ENCODE peak calls at places on chromosomes 11 and 22, in seven cellular contexts. D is stimulated activated CD8-positive, alpha-beta memory T cell treated with anti-CD3 and anti-CD28 coated beads, Interleukin-4, amount 100 ng/mL, for 24 hours; U is myocyte; L is activated CD4-positive, alpha-beta T cell treated with anti-CD3 and anti-CD28 coated beads, Interleukin-2, amount 50 U/mL, for 1 hour; G is effector memory CD4-positive, alpha-beta T cell; E is amniotic stem cell; J is stimulated activated CD4-positive, alpha-beta T cell treated with anti-CD3 and anti-CD28 coated beads, Interleukin-4, amount 100 ng/mL, for 1 hour. F is an unnamed sample.

GRCh38 chr11:100576044-100577021 is 110.8 kb upstream of the ARHGAP42 start:
- DNase-seq in U (peak), L (no peak), E (peak), G (no peak), J (no peak), D (no peak), F (peak)

GRCh38 chr11:72724851-72725730 is 27.1 kb downstream of the ARAP1 start:
- DNase-seq in D (peak), G (peak), J (peak), L (peak), U (peak), E (peak), F (peak)

GRCh38 chr11:46382644-46383403 is 1.4 kb downstream of the MDK start:
- DNase-seq in D (no peak), L (no peak), G (no peak), E (no peak), U (no peak), J (no peak), F (peak)

GRCh38 chr11:18065572-18065971 is 19.5 kb upstream of the TPH1 start:
- DNase-seq in L (no peak), E (no peak), G (no peak), D (no peak), U (no peak), J (no peak), F (peak)

GRCh38 chr11:72338266-72338665 is 94.3 kb upstream of the PHOX2A start:
- DNase-seq in D (no peak), E (no peak), G (no peak), J (no peak), L (no peak), U (no peak), F (no peak)

GRCh38 chr11:72235351-72236057 is 8.5 kb downstream of the PHOX2A start:
- DNase-seq in J (no peak), G (no peak), U (no peak), E (no peak), L (no peak), D (no peak), F (no peak)

GRCh38 chr11:126186031-126186698 is 25.3 kb downstream of the RPUSD4 start:
- DNase-seq in U (peak), G (no peak), E (no peak), D (no peak), J (no peak), L (no peak), F (no peak)

GRCh38 chr11:18375941-18376340 is 18.4 kb upstream of the LDHA start:
- DNase-seq in L (no peak), U (no peak), E (no peak), G (no peak), D (no peak), J (no peak), F (no peak)

GRCh38 chr11:118002541-118003019 is 16.4 kb downstream of the IL10RA start:
- DNase-seq in U (no peak), E (no peak), J (peak), D (no peak), G (no peak), L (no peak), F (no peak)

GRCh38 chr11:76892305-76892704 is 31.6 kb downstream of the ACER3 start:
- DNase-seq in U (no peak), E (no peak), J (no peak), G (no peak), L (no peak), D (no peak), F (no peak)

GRCh38 chr11:65718964-65719492 is 1.6 kb downstream of the RNASEH2C start:
- DNase-seq in U (peak), G (no peak), E (no peak), D (no peak), J (no peak), L (no peak), F (no peak)

GRCh38 chr22:22565991-22566390 is 6.9 kb upstream of the PRAME start:
- DNase-seq in G (no peak), D (no peak), L (no peak), E (no peak), U (no peak), J (no peak), F (no peak)

GRCh38 chr11:46371994-46372393 is 9.5 kb upstream of the MDK start:
- DNase-seq in U (no peak), J (no peak), E (no peak), L (no peak), D (no peak), G (no peak), F (no peak)

GRCh38 chr11:125224391-125225015 is 60.0 kb downstream of the PKNOX2 start:
- DNase-seq in G (no peak), J (no peak), E (peak), L (no peak), D (no peak), U (peak), F (no peak)

GRCh38 chr11:79400717-79401330 is 40.0 kb downstream of the TENM4 start:
- DNase-seq in G (no peak), D (no peak), E (no peak), L (no peak), U (peak), J (no peak), F (peak)

GRCh38 chr11:64339754-64340408 is at the start of gene CCDC88B:
- DNase-seq in E (no peak), D (peak), J (peak), L (peak), U (no peak), G (peak), F (no peak)

GRCh38 chr11:61791737-61792309 is 576 bp downstream of the TMEM258 start:
- DNase-seq in U (peak), L (peak), D (no peak), E (peak), G (peak), J (peak), F (peak)

GRCh38 chr22:40485813-40486610 is 115.6 kb downstream of the SGSM3 start:
- DNase-seq in L (no peak), D (no peak), J (no peak), G (no peak), U (no peak), E (no peak), F (no peak)

GRCh38 chr11:3153291-3153861 is 11.7 kb downstream of the OSBPL5 start:
- DNase-seq in E (no peak), L (no peak), U (peak), J (no peak), G (no peak), D (no peak), F (no peak)